ENCODE peak calls at places on chromosomes 11 and 22, in four cellular contexts. T is GM12878, P is K562, O is HepG2. Z is an unnamed sample.

GRCh38 chr11:8258771-8259170 is 4.9 kb downstream of the LMO1 start:
- DNase-seq in T (no peak), P (no peak), O (no peak), Z (no peak)

GRCh38 chr22:24040946-24041345 is 29.8 kb downstream of the CABIN1 start:
- DNase-seq in T (no peak), P (no peak), O (no peak), Z (no peak)

GRCh38 chr22:48892571-48893287 is 934.9 kb downstream of the BRD1 start:
- DNase-seq in T (no peak), P (no peak), O (no peak), Z (no peak)

GRCh38 chr11:7524831-7525230 is 11.0 kb downstream of the PPFIBP2 start:
- DNase-seq in T (no peak), P (no peak), O (no peak), Z (no peak)

GRCh38 chr11:116384876-116385275 is 387.9 kb downstream of the BUD13 start:
- DNase-seq in T (no peak), P (no peak), O (no peak), Z (no peak)

GRCh38 chr22:49756201-49756600 is 71.5 kb downstream of the BRD1 start:
- DNase-seq in T (no peak), P (no peak), O (no peak), Z (no peak)

GRCh38 chr11:128800871-128801417 is 66.2 kb downstream of the KCNJ1 start:
- DNase-seq in T (no peak), P (no peak), O (no peak), Z (no peak)

GRCh38 chr22:45962431-45962712 is 14.6 kb downstream of the WNT7B start:
- DNase-seq in T (no peak), P (no peak), O (no peak), Z (no peak)

GRCh38 chr11:19725379-19726079 is 12.9 kb downstream of the NAV2 start:
- DNase-seq in T (no peak), P (no peak), O (no peak), Z (no peak)

GRCh38 chr22:37145415-37146385 is 4.0 kb downstream of the IL2RB start:
- DNase-seq in T (no peak), P (no peak), O (no peak), Z (no peak)

GRCh38 chr11:56886465-56886864 is 102.2 kb upstream of the OR5AK2 start:
- DNase-seq in T (no peak), P (no peak), O (no peak), Z (no peak)

GRCh38 chr11:2466069-2466801 is 21.4 kb downstream of the KCNQ1 start:
- DNase-seq in T (no peak), P (no peak), O (no peak), Z (no peak)

GRCh38 chr11:70528046-70528793 is 129.9 kb downstream of the CTTN start:
- DNase-seq in T (no peak), P (no peak), O (no peak), Z (no peak)

GRCh38 chr22:20424937-20425587 is 12.6 kb downstream of the SCARF2 start:
- DNase-seq in T (no peak), P (no peak), O (no peak), Z (peak)

GRCh38 chr22:30298005-30298701 is 8.8 kb upstream of the CASTOR1 start:
- DNase-seq in T (no peak), P (no peak), O (no peak), Z (no peak)

GRCh38 chr11:45444796-45445195 is 158.7 kb upstream of the SYT13 start:
- DNase-seq in T (no peak), P (no peak), O (no peak), Z (no peak)

GRCh38 chr22:18157714-18158028 is 7.7 kb downstream of the USP18 start:
- DNase-seq in T (no peak), P (no peak), O (no peak), Z (no peak)

GRCh38 chr11:123640677-123641494 is 13.5 kb downstream of the SCN3B start:
- DNase-seq in T (no peak), P (peak), O (peak), Z (peak)

GRCh38 chr11:120800206-120800605 is 223.7 kb upstream of the TBCEL start:
- DNase-seq in T (no peak), P (no peak), O (no peak), Z (no peak)

GRCh38 chr11:105269862-105270261 is 130.3 kb upstream of the CARD18 start:
- DNase-seq in T (no peak), P (no peak), O (no peak), Z (no peak)

GRCh38 chr11:27456140-27456801 is 16.3 kb downstream of the LGR4 start:
- DNase-seq in T (no peak), P (no peak), O (peak), Z (no peak)

GRCh38 chr11:34270711-34271110 is 87.1 kb downstream of the ABTB2 start:
- DNase-seq in T (no peak), P (no peak), O (no peak), Z (no peak)

GRCh38 chr11:20474176-20474950 is 86.8 kb downstream of the PRMT3 start:
- DNase-seq in T (no peak), P (peak), O (no peak), Z (peak)

GRCh38 chr11:99773646-99774045 is 752.9 kb downstream of the CNTN5 start:
- DNase-seq in T (no peak), P (no peak), O (peak), Z (no peak)
- TF ChIP-seq CREM in T (no peak), P (no peak), O (no peak), Z (no peak)

DNA sequence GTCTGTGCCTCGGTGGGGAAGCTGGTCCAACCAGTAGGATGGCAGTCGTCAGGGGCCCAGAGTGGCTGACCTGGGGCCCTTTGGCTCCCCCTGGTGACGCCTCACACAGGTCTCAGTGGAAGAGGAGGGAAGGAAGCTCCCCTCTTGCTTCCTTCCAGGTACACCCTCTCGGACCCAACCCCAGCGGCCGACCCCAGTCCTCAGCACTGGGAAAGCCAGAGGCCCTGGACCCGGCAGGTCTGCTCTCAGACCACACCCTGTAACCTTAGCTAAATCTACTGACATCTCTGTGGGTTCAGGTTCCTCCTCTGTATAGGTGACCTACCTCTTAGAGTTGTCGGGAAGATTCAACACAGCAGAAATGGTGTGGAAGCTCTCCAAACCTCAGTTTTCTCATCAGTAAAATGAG is 3.4 kb upstream of the SCUBE1 start:
- DNase-seq in T (no peak), P (peak), O (peak), Z (peak)
- TF ChIP-seq CREM in T (no peak), P (no peak), O (no peak), Z (no peak)

GRCh38 chr11:117792241-117792640 is 4.8 kb downstream of the DSCAML1 start:
- DNase-seq in T (no peak), P (no peak), O (no peak), Z (no peak)
- TF ChIP-seq CREM in T (no peak), P (no peak), O (no peak), Z (no peak)

GRCh38 chr11:113192121-113192925 is 122.1 kb upstream of the TTC12 start:
- DNase-seq in T (no peak), P (no peak), O (no peak), Z (no peak)
- TF ChIP-seq CREM in T (no peak), P (no peak), O (no peak), Z (no peak)

DNA sequence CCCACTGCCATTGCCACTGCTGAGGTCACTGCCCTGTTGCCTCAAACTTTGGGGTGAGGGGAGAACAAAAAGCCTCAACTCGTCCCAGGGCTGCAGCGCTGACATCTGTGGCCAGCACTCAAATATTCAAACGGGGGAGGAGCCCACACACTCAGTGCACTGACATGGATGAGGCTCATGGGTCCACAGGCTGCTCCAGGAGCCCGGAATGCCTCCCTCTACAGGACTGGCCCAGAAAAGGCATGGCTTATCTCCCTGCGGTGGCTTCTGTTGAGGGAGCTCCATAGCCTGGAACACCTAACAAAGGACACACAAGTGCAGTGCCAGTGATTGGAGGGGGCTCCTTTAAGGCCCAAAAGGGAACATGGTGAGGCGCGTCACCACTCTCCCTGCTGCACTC is 341.1 kb upstream of the LUZP2 start:
- DNase-seq in T (no peak), P (no peak), O (peak), Z (peak)
- TF ChIP-seq CREM in T (no peak), P (no peak), O (no peak), Z (no peak)

DNA sequence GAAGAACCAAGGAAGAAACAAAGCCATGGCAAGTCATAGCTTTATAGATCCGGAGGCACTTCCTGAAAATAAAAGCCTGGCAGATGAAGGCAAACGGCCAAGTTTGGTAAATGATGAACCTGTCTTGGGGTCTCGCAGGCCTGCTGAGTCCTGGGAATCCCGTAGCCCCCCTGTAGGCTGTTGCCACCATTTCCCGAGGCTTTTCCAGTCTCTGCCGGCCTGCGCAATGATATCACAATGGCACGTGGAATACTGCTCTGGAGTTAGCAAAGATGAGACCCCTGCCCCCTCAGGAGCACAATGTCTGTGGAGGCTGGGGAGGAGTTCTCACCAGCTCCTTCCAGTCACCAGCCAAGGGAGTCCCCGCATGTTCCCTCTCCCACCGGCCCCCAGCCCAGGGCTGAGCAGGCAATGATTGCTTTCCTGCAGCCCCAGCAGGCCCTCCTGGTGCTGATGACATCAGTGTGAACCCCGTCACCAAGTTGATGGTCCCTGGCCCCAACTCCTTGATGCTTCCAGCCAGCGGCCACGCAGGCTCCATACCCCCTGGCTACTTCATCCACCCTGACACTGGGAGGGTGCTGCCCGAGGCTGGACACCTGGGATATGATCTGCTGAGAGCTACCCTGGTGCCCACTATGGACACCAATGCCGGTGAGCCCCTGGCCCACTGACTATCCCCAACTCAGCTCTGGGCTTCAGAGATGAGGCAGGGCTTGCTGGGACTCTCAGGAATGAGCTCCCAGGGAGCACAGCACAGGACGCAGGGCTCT is 55.9 kb downstream of the BTG4 start:
- DNase-seq in T (no peak), P (no peak), O (no peak), Z (no peak)
- TF ChIP-seq CREM in T (no peak), P (no peak), O (no peak), Z (no peak)

Z was measured in WTC11.